ENCODE peak calls at places on chromosomes 3 and 15, in ten cellular contexts. Z is Peyer's patch; N is glomerular endothelial cell; Q is naive thymus-derived CD8-positive, alpha-beta T cell; P is memory B cell; I is NCI-H1436; H is stimulated activated CD4-positive, alpha-beta T cell treated with anti-CD3 and anti-CD28 coated beads, TNF-alpha, amount 100 ng/mL, for 24 hours; C is RWPE1; V is PC-3; Y is activated CD8-positive, alpha-beta T cell treated with anti-CD3 and anti-CD28 coated beads, Interleukin-2, amount 10 ng/mL, durations not matched to agents 7 days and 5 days. E is an unnamed sample.

GRCh38 chr3:72728958-72729467 is 119.2 kb downstream of the SHQ1 start:
- DNase-seq in Z (no peak), N (no peak), Q (no peak), P (no peak), I (no peak), H (no peak), C (peak), V (peak), Y (no peak), E (no peak)

GRCh38 chr3:115785782-115786181 is 162.5 kb downstream of the GAP43 start:
- DNase-seq in Z (no peak), N (no peak), Q (no peak), P (no peak), I (no peak), H (no peak), C (no peak), V (no peak), Y (no peak), E (no peak)

GRCh38 chr3:127043041-127043641 is 60.2 kb downstream of the PLXNA1 start:
- DNase-seq in Z (peak), N (no peak), Q (no peak), P (no peak), I (no peak), H (no peak), C (peak), V (peak), Y (no peak), E (no peak)

GRCh38 chr15:63945838-63946298 is 100.4 kb downstream of the DAPK2 start:
- DNase-seq in Z (no peak), N (no peak), Q (no peak), P (no peak), I (no peak), H (no peak), C (peak), V (peak), Y (peak), E (no peak)

GRCh38 chr3:141816958-141817357 is 53.8 kb downstream of the GRK7 start:
- DNase-seq in Z (no peak), N (no peak), Q (no peak), P (no peak), I (no peak), H (no peak), C (no peak), V (no peak), Y (no peak), E (no peak)

GRCh38 chr15:67189326-67190051 is 65.0 kb downstream of the AAGAB start:
- DNase-seq in Z (peak), N (no peak), Q (no peak), P (no peak), I (no peak), H (no peak), C (no peak), V (no peak), Y (no peak), E (no peak)

GRCh38 chr3:131349946-131350347 is 31.6 kb upstream of the NUDT16 start:
- DNase-seq in Z (no peak), N (no peak), Q (no peak), P (no peak), I (no peak), H (no peak), C (peak), V (peak), Y (no peak), E (no peak)

GRCh38 chr15:48397841-48398240 is 66.6 kb downstream of the DUT start:
- DNase-seq in Z (no peak), N (no peak), Q (no peak), P (no peak), I (no peak), H (no peak), C (no peak), V (no peak), Y (no peak), E (no peak)

GRCh38 chr3:36900474-36901443 is 44.1 kb downstream of the TRANK1 start:
- DNase-seq in Z (no peak), N (no peak), Q (no peak), P (no peak), I (no peak), H (no peak), C (no peak), V (no peak), Y (no peak), E (no peak)

GRCh38 chr15:40909662-40910625 is 15.7 kb downstream of the VPS18 start:
- DNase-seq in Z (no peak), N (no peak), Q (no peak), P (no peak), I (no peak), H (no peak), C (no peak), V (no peak), Y (no peak), E (no peak)